ENCODE peak calls at places on chromosome 17, in six cellular contexts. U, O, N, D, Y and G are unnamed samples.

GRCh38 chr17:39513256-39513655 is 52.0 kb downstream of the CDK12 start:
- DNase-seq in N (no peak), O (no peak), D (no peak), Y (no peak), U (no peak), G (no peak)

GRCh38 chr17:39648876-39649430 is 12.0 kb downstream of the STARD3 start:
- DNase-seq in D (no peak), Y (no peak), O (no peak), N (peak; percentile 76), U (no peak), G (no peak)

GRCh38 chr17:17724991-17725852 is 44.0 kb downstream of the RAI1 start:
- DNase-seq in U (no peak), N (no peak), Y (no peak), D (no peak), O (no peak), G (peak; percentile 63)

GRCh38 chr17:75153854-75154194 is 488 bp downstream of the JPT1 start:
- DNase-seq in N (no peak), U (no peak), D (peak; percentile 23), Y (no peak), O (no peak), G (no peak)

GRCh38 chr17:29073520-29073919 is 30.6 kb downstream of the PIPOX start:
- DNase-seq in Y (no peak), O (no peak), U (no peak), D (no peak), N (no peak), G (no peak)

GRCh38 chr17:2137342-2138098 is 82.6 kb downstream of the HIC1 start:
- DNase-seq in D (peak; percentile 55), Y (no peak), O (peak; percentile 20), U (peak; percentile 20), N (peak; percentile 90), G (peak; percentile 35)

GRCh38 chr17:34299918-34300600 is 14.5 kb downstream of the CCL11 start:
- DNase-seq in O (no peak), N (peak; percentile 84), Y (no peak), D (no peak), U (no peak), G (no peak)

GRCh38 chr17:78904371-78904770 is 1.4 kb upstream of the CEP295NL start:
- DNase-seq in D (no peak), N (no peak), U (no peak), O (no peak), Y (no peak), G (no peak)

GRCh38 chr17:76054112-76054476 is 18.2 kb downstream of the SRP68 start:
- DNase-seq in U (no peak), O (no peak), Y (no peak), D (no peak), N (peak; percentile 40), G (peak; percentile 62)

GRCh38 chr17:36629252-36629847 is 28.0 kb downstream of the MRM1 start:
- DNase-seq in N (peak; percentile 51), O (peak; percentile 51), Y (peak; percentile 66), D (peak; percentile 72), U (peak; percentile 62), G (peak; percentile 69)

GRCh38 chr17:71023631-71024030 is 854.3 kb downstream of the KCNJ2 start:
- DNase-seq in U (no peak), D (no peak), O (no peak), N (no peak), Y (no peak), G (peak; percentile 36)

GRCh38 chr17:7956208-7956965 is 24.4 kb downstream of the CNTROB start:
- DNase-seq in U (no peak), D (peak; percentile 14), O (peak; percentile 28), Y (no peak), N (peak; percentile 12), G (no peak)

GRCh38 chr17:38325221-38325851 is 18.4 kb downstream of the GPR179 start:
- DNase-seq in Y (no peak), O (no peak), N (no peak), U (no peak), D (no peak), G (no peak)

GRCh38 chr17:46943511-46944393 is 20.8 kb downstream of the GOSR2 start:
- DNase-seq in D (peak; percentile 38), O (peak; percentile 67), U (no peak), Y (no peak), N (peak; percentile 36), G (peak; percentile 31)

DNA sequence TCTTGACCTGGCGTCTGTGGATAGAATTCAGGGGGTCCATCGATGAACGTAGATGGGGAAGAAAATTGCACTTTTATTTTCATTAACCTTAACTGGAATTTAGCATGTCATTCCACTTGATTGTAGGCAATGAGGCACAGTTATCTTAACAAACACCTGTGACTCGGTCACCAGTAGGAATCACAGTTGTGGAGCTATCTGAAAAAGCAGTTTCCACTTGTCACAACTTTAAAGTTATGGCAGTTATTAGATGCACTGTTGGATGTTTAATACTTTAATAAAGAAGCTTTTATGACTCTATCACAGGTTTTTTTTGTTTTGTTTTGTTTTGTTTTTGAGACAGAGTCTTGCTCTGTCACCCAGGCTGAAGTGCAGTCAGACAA is 83.7 kb upstream of the LGALS9 start:
- DNase-seq in D (no peak), O (no peak), N (no peak), U (no peak), Y (no peak), G (no peak)
- H3K4me1 ChIP-seq in D (peaks cover 97% of the 10 kb centered on the region), O (peaks cover 3% of the 10 kb centered on the region), N (peaks cover 35% of the 10 kb centered on the region), U (no peaks in the 10 kb centered on the region), Y (no peaks in the 10 kb centered on the region), G (peaks cover 69% of the 10 kb centered on the region)

DNA sequence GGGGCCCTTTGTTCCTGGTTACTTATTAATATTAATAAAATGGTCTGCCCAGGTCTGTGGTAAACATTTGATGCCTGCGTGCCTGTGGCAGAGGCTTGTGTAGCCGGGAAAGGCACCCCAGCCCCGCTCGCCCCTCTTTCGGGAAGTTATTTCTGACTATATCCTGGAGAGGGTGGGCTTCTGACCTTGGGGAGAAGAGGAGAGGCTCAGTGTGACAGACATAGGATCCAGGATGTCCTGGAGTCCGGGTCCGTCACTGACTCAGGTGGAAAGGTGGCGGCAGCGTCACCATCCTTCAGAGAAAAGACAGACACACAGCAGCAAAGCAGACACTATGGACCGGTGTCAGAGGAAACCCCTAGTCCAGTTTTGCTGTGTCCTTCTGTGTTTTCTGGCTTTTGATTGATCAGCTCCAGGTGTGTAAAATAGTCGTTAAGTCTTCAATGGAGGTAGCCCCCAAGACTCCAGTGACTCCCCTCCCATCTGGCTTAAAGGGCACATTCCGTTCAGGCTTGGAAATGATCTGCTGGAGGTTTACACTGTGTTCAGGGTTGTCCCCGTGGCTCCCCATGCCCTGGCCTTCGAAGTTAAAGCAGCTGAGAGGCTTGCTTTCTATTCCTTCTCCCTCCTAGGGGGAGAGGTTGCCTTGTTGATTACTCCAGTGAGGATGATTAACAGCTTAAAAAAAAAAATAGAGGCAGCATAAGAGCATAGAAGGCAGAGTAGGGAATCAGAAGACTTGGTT is 81.6 kb downstream of the CCDC182 start:
- DNase-seq in O (no peak), U (no peak), Y (no peak), N (no peak), D (no peak), G (no peak)
- H3K4me3 ChIP-seq in O (no peak overlapping the region), U (no peak overlapping the region), Y (peak overlapping the region; percentile 10), N (no peak overlapping the region), D (no peak overlapping the region), G (no peak overlapping the region)

GRCh38 chr17:21373034-21373433 is 3.1 kb upstream of the KCNJ12 start:
- DNase-seq in D (no peak), N (no peak), Y (no peak), O (no peak), U (no peak), G (no peak)

GRCh38 chr17:21373696-21374454 is 2.3 kb upstream of the KCNJ12 start:
- DNase-seq in D (no peak), U (no peak), Y (no peak), N (no peak), O (no peak), G (no peak)

GRCh38 chr17:21375162-21375560 is 996 bp upstream of the KCNJ12 start:
- DNase-seq in U (no peak), O (no peak), D (no peak), N (no peak), Y (no peak), G (no peak)

GRCh38 chr17:21375757-21376584 is at the start of gene KCNJ12:
- DNase-seq in O (no peak), D (no peak), N (no peak), Y (no peak), U (no peak), G (peak; percentile 61)

DNA sequence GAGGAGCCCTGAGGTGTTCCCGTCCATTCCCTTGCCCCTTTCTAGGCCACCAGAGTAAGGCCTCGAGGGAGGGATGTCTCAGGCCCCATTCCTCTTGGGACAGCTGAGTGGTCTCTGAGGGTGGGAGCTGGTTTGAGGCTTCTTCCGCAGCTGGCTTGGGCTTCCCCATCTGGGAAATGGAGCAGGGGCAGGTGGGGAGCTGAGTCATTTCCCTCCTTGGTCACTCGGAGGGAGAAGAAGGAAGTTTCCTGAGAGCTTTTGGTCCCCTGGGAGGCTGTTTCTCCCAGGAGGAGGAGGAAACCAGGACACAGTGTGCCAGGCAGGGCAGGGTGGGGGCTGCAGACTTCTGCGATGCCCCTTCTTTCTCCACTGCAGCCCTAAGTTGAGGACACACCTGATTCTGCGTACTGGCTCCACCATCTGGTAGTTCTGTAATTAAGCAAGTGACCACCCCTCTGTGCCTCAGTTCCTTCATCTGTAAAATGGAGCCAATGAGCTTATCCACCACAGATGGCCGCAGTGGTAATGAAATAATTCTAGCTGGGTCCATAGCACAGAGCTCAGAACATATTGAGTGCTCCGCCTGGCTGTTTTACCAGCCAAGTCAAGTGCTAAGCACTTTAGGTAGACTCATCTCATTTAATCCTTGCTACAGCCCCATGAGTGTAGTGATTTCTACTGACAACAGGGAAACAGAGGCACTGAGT is 1.5 kb upstream of the KCNJ12 start:
- DNase-seq in Y (no peak), U (no peak), O (no peak), N (no peak), D (no peak), G (no peak)
- TF ChIP-seq CTCF in Y (no peak), U (no peak), O (no peak), N (no peak), D (no peak), G (no peak)

GRCh38 chr17:80474231-80474932 is 2.0 kb downstream of the NPTX1 start:
- DNase-seq in U (peak; percentile 41), N (peak; percentile 53), O (no peak), Y (no peak), D (no peak), G (no peak)
- H3K4me1 ChIP-seq in U (peaks cover 37% of the 10 kb centered on the region), N (peaks cover 4% of the 10 kb centered on the region), O (peaks cover 3% of the 10 kb centered on the region), Y (peaks cover 37% of the 10 kb centered on the region), D (peaks cover 43% of the 10 kb centered on the region), G (peaks cover 20% of the 10 kb centered on the region)

DNA sequence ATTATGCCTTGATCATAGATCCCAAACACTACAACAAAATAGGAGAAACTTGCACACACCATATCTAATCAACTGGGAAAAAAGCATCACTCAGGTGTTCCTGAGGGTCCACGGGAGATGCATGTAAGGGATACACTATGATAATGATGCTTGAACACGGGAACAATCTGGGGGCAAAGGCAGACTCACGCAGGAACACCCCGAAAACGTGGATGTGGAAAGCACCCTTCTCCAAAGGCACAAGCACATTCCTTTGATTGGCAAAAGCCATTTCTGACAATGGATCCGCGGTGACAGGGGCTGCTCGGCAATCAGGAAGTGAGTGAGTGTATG is 1.3 kb downstream of the ZNF652 start:
- DNase-seq in Y (no peak), D (no peak), U (no peak), N (peak; percentile 21), O (no peak), G (peak; percentile 28)
- H3K4me3 ChIP-seq in Y (peak overlapping the region; percentile 86), D (no peak overlapping the region), U (peak overlapping the region; percentile 92), N (peak overlapping the region; percentile 80), O (peak overlapping the region; percentile 86), G (peak overlapping the region; percentile 57)